ENCODE peak calls at places on chromosome 11, in five cellular contexts. One of them, this sample, is unnamed.
A peak's percentile ranks its signal among the peaks of the same experiment; 100 is the strongest.

GRCh38 chr11:58600510-58600909 is 21.6 kb downstream of the ZFP91 start:
- DNase-seq in AG04450: no peak
- DNase-seq in fibroblast of lung: no peak
- DNase-seq in kidney epithelial cell: no peak
- DNase-seq in body of pancreas: no peak
- DNase-seq in this sample: no peak

GRCh38 chr11:93844568-93844967 is 5.8 kb downstream of the VSTM5 start:
- DNase-seq in AG04450: no peak
- DNase-seq in fibroblast of lung: no peak
- DNase-seq in kidney epithelial cell: no peak
- DNase-seq in body of pancreas: no peak
- DNase-seq in this sample: no peak

GRCh38 chr11:45388472-45388871 is 102.3 kb upstream of the SYT13 start:
- DNase-seq in AG04450: no peak
- DNase-seq in fibroblast of lung: no peak
- DNase-seq in kidney epithelial cell: no peak
- DNase-seq in body of pancreas: no peak
- DNase-seq in this sample: no peak

GRCh38 chr11:4713241-4713640 is 8.7 kb downstream of the MMP26 start:
- DNase-seq in AG04450: no peak
- DNase-seq in fibroblast of lung: no peak
- DNase-seq in kidney epithelial cell: no peak
- DNase-seq in body of pancreas: no peak
- DNase-seq in this sample: no peak

GRCh38 chr11:20002312-20003216 is 157.7 kb downstream of the DBX1 start:
- DNase-seq in AG04450: no peak
- DNase-seq in fibroblast of lung: no peak
- DNase-seq in kidney epithelial cell: peak; percentile 66
- DNase-seq in body of pancreas: peak; percentile 44
- DNase-seq in this sample: no peak

GRCh38 chr11:72668645-72669347 is 5.4 kb downstream of the PDE2A start:
- DNase-seq in AG04450: no peak
- DNase-seq in fibroblast of lung: peak; percentile 12
- DNase-seq in kidney epithelial cell: no peak
- DNase-seq in body of pancreas: no peak
- DNase-seq in this sample: no peak

GRCh38 chr11:116888884-116889549 is 51.6 kb upstream of the APOA1 start:
- DNase-seq in AG04450: no peak
- DNase-seq in fibroblast of lung: no peak
- DNase-seq in kidney epithelial cell: peak; percentile 26
- DNase-seq in body of pancreas: no peak
- DNase-seq in this sample: no peak

GRCh38 chr11:131666617-131667016 is 296.2 kb downstream of the NTM start:
- DNase-seq in AG04450: peak; percentile 3
- DNase-seq in fibroblast of lung: peak; percentile 95
- DNase-seq in kidney epithelial cell: no peak
- DNase-seq in body of pancreas: no peak
- DNase-seq in this sample: peak; percentile 66

GRCh38 chr11:120959189-120959588 is 64.7 kb upstream of the TBCEL start:
- DNase-seq in AG04450: no peak
- DNase-seq in fibroblast of lung: no peak
- DNase-seq in kidney epithelial cell: no peak
- DNase-seq in body of pancreas: no peak
- DNase-seq in this sample: no peak

GRCh38 chr11:30147293-30147692 is 83.5 kb upstream of the FSHB start:
- DNase-seq in AG04450: no peak
- DNase-seq in fibroblast of lung: no peak
- DNase-seq in kidney epithelial cell: no peak
- DNase-seq in body of pancreas: no peak
- DNase-seq in this sample: no peak

GRCh38 chr11:59178401-59178800 is 6.5 kb downstream of the DTX4 start:
- DNase-seq in AG04450: no peak
- DNase-seq in fibroblast of lung: no peak
- DNase-seq in kidney epithelial cell: no peak
- DNase-seq in body of pancreas: no peak
- DNase-seq in this sample: no peak

GRCh38 chr11:12890476-12890875 is 118.6 kb upstream of the RASSF10 start:
- DNase-seq in AG04450: no peak
- DNase-seq in fibroblast of lung: no peak
- DNase-seq in kidney epithelial cell: no peak
- DNase-seq in body of pancreas: no peak
- DNase-seq in this sample: no peak

GRCh38 chr11:84965484-84965883 is 661.7 kb downstream of the DLG2 start:
- DNase-seq in AG04450: no peak
- DNase-seq in fibroblast of lung: peak; percentile 24
- DNase-seq in kidney epithelial cell: no peak
- DNase-seq in body of pancreas: no peak
- DNase-seq in this sample: no peak

GRCh38 chr11:85827768-85828639 is 17.1 kb upstream of the SYTL2 start:
- DNase-seq in AG04450: peak; percentile 61
- DNase-seq in fibroblast of lung: peak; percentile 92
- DNase-seq in kidney epithelial cell: peak; percentile 49
- DNase-seq in body of pancreas: no peak
- DNase-seq in this sample: peak; percentile 95

GRCh38 chr11:31974737-31975136 is 116.1 kb upstream of the RCN1 start:
- DNase-seq in AG04450: no peak
- DNase-seq in fibroblast of lung: peak; percentile 93
- DNase-seq in kidney epithelial cell: peak; percentile 44
- DNase-seq in body of pancreas: no peak
- DNase-seq in this sample: peak; percentile 69

GRCh38 chr11:345179-345578 is 24.1 kb upstream of the B4GALNT4 start:
- DNase-seq in AG04450: no peak
- DNase-seq in fibroblast of lung: no peak
- DNase-seq in kidney epithelial cell: no peak
- DNase-seq in body of pancreas: no peak
- DNase-seq in this sample: no peak

GRCh38 chr11:9943346-9944110 is 279.7 kb downstream of the SWAP70 start:
- DNase-seq in AG04450: peak; percentile 84
- DNase-seq in fibroblast of lung: peak; percentile 68
- DNase-seq in kidney epithelial cell: no peak
- DNase-seq in body of pancreas: peak; percentile 3
- DNase-seq in this sample: peak; percentile 58

GRCh38 chr11:99068832-99069231 is 48.1 kb downstream of the CNTN5 start:
- DNase-seq in AG04450: no peak
- DNase-seq in fibroblast of lung: no peak
- DNase-seq in kidney epithelial cell: no peak
- DNase-seq in body of pancreas: no peak
- DNase-seq in this sample: no peak

GRCh38 chr11:119803726-119804294 is 74.8 kb upstream of the NECTIN1 start:
- DNase-seq in AG04450: no peak
- DNase-seq in fibroblast of lung: no peak
- DNase-seq in kidney epithelial cell: no peak
- DNase-seq in body of pancreas: peak; percentile 28
- DNase-seq in this sample: no peak

DNA sequence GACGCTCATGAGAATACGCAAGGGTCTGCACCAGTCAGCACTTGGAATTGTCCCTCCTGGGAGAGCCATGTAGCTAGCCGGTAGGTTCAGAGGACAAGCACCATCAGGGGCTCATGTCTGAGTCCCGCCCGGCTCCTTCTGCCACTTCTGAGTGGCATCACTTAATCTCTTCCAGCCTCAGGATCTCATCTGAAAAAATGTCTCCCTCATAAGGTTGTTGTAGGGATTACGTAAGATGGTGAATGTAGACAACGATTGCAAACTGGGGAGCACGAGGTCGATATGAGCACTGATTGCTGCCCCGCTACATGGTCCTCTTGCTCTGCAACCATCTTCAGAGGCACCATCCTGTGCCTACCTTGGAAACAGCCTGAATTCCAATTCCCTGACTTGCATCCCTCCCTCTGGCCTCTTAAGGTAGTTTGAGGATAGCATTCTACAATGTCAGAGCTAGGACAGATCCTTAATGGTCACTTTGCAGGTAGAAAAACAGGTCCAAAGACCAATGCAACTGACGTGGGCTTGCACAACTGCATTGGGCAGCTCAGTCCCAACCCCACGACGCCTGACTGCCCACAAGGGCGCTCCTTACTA is 115.8 kb upstream of the TMEM45B start:
- DNase-seq in AG04450: no peak
- DNase-seq in fibroblast of lung: no peak
- DNase-seq in kidney epithelial cell: no peak
- DNase-seq in body of pancreas: no peak
- DNase-seq in this sample: no peak
- TF ChIP-seq CTCF in AG04450: no peak
- TF ChIP-seq CTCF in fibroblast of lung: peak; percentile 1
- TF ChIP-seq CTCF in kidney epithelial cell: no peak
- TF ChIP-seq CTCF in body of pancreas: no peak
- TF ChIP-seq CTCF in this sample: peak; percentile 24

GRCh38 chr11:1943576-1943975 is 3.6 kb upstream of the MRPL23 start:
- DNase-seq in AG04450: no peak
- DNase-seq in fibroblast of lung: no peak
- DNase-seq in kidney epithelial cell: no peak
- DNase-seq in body of pancreas: no peak
- DNase-seq in this sample: no peak
- H3K4me3 ChIP-seq in AG04450: no peak overlapping the region
- H3K4me3 ChIP-seq in fibroblast of lung: no peak overlapping the region
- H3K4me3 ChIP-seq in kidney epithelial cell: no peak overlapping the region
- H3K4me3 ChIP-seq in body of pancreas: no peak overlapping the region
- H3K4me3 ChIP-seq in this sample: no peak overlapping the region

DNA sequence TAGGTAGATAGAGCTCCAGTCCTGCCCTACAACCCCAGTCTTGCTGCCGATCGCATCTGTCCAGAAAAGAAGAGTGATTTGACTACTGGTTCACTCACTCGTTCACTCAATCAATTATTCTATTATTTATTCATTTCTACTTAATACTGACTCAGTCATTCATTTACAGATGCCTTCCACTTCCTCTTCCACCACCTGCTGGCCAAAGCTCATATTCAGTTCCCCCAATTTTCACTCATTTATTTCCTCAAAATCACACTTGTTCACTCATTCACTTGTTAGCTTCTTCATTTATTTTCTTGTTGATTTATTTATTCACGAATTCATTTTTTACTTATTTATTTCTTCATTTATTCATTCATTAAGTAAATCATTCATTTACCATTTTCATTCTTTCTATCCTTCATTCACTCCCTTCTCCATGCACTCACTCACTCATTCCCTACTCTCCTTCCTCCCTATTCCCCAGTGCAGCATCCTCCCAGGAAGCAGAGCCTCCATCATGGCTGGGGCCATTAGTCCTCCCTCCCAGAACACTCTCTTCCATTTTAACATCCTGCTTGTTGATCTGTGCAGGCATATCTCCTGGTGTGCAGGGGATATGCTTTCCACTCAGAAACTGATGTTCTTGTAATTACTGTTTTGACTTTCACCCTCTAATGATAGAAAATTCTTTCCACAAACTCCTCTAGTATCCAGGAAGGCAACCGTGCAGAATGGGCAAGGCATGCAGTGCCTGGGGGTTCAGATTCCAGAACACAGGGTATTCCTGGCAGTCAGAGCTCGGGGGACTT is 281.0 kb downstream of the TENM4 start:
- DNase-seq in AG04450: no peak
- DNase-seq in fibroblast of lung: no peak
- DNase-seq in kidney epithelial cell: no peak
- DNase-seq in body of pancreas: no peak
- DNase-seq in this sample: no peak
- TF ChIP-seq CTCF in AG04450: peak; percentile 32
- TF ChIP-seq CTCF in fibroblast of lung: peak; percentile 32
- TF ChIP-seq CTCF in kidney epithelial cell: peak; percentile 24
- TF ChIP-seq CTCF in body of pancreas: no peak
- TF ChIP-seq CTCF in this sample: peak; percentile 18

GRCh38 chr11:62105611-62106245 is 18.1 kb upstream of the INCENP start:
- DNase-seq in AG04450: no peak
- DNase-seq in fibroblast of lung: no peak
- DNase-seq in kidney epithelial cell: no peak
- DNase-seq in body of pancreas: no peak
- DNase-seq in this sample: no peak

GRCh38 chr11:62104001-62104400 is 19.8 kb upstream of the INCENP start:
- DNase-seq in AG04450: no peak
- DNase-seq in fibroblast of lung: no peak
- DNase-seq in kidney epithelial cell: no peak
- DNase-seq in body of pancreas: no peak
- DNase-seq in this sample: no peak

GRCh38 chr11:62103141-62103540 is 20.7 kb upstream of the INCENP start:
- DNase-seq in AG04450: no peak
- DNase-seq in fibroblast of lung: no peak
- DNase-seq in kidney epithelial cell: no peak
- DNase-seq in body of pancreas: no peak
- DNase-seq in this sample: no peak

GRCh38 chr11:62108017-62108750 is 15.6 kb upstream of the INCENP start:
- DNase-seq in AG04450: no peak
- DNase-seq in fibroblast of lung: peak; percentile 62
- DNase-seq in kidney epithelial cell: no peak
- DNase-seq in body of pancreas: peak; percentile 59
- DNase-seq in this sample: peak; percentile 74

GRCh38 chr11:62104816-62105610 is 18.8 kb upstream of the INCENP start:
- DNase-seq in AG04450: no peak
- DNase-seq in fibroblast of lung: peak; percentile 42
- DNase-seq in kidney epithelial cell: no peak
- DNase-seq in body of pancreas: peak; percentile 48
- DNase-seq in this sample: peak; percentile 5
- H3K4me3 ChIP-seq in AG04450: peak overlapping the region; percentile 26
- H3K4me3 ChIP-seq in fibroblast of lung: peak overlapping the region; percentile 28
- H3K4me3 ChIP-seq in kidney epithelial cell: no peak overlapping the region
- H3K4me3 ChIP-seq in body of pancreas: no peak overlapping the region
- H3K4me3 ChIP-seq in this sample: no peak overlapping the region

DNA sequence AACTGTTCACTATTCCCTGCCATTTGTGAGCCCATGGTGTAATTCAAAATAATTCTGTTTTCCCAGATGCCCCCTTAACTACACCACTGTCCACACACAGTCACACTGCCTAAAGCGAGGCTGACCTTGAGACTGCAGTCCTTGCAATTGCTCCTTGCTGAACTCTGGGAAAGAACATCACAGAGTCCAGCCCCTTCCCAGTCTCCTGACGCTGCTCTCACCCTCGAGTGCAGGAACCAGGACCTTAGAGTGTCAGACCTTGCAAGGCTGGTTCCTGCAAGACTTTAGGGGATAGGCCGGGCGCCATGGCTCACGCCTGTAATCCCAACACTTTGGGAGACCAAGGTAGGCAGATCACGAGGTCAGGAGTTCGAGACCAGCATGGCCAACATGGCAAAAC is 33.6 kb downstream of the AHNAK start:
- DNase-seq in AG04450: no peak
- DNase-seq in fibroblast of lung: no peak
- DNase-seq in kidney epithelial cell: no peak
- DNase-seq in body of pancreas: no peak
- DNase-seq in this sample: no peak
- TF ChIP-seq CTCF in AG04450: no peak
- TF ChIP-seq CTCF in fibroblast of lung: no peak
- TF ChIP-seq CTCF in kidney epithelial cell: no peak
- TF ChIP-seq CTCF in body of pancreas: no peak
- TF ChIP-seq CTCF in this sample: no peak

GRCh38 chr11:28105869-28106268 is 2.1 kb downstream of the KIF18A start:
- DNase-seq in AG04450: no peak
- DNase-seq in fibroblast of lung: no peak
- DNase-seq in kidney epithelial cell: no peak
- DNase-seq in body of pancreas: no peak
- DNase-seq in this sample: no peak
- H3K4me3 ChIP-seq in AG04450: no peak overlapping the region
- H3K4me3 ChIP-seq in fibroblast of lung: no peak overlapping the region
- H3K4me3 ChIP-seq in kidney epithelial cell: no peak overlapping the region
- H3K4me3 ChIP-seq in body of pancreas: no peak overlapping the region
- H3K4me3 ChIP-seq in this sample: no peak overlapping the region